ENCODE peak calls at places on chromosomes 4 and X, in seven cellular contexts. Z is left cardiac atrium; G is NCI-H1105 treated with DMSO at 0.1 percent for 48 hours; X is NCI-H1417; W is activated naive CD8-positive, alpha-beta T cell treated with anti-CD3 and anti-CD28 coated beads for 36 hours; I is GM13977; A is stimulated activated effector memory CD8-positive, alpha-beta T cell treated with anti-CD3 and anti-CD28 coated beads, Interleukin-12 subunit alpha, Interleukin-12 subunit beta, amount 100 ng/mL, for 72 hours. L is an unnamed sample.

GRCh38 chr4:8010618-8011017 is 71.0 kb upstream of the AFAP1 start:
- DNase-seq in X (peak), G (peak), I (no peak), W (no peak), A (no peak), Z (no peak), L (peak)

GRCh38 chrX:10288400-10288799 is 131.6 kb downstream of the CLCN4 start:
- DNase-seq in Z (no peak), A (no peak), X (no peak), W (no peak), G (no peak), I (no peak), L (no peak)

GRCh38 chrX:136497556-136498048 is at the start of gene HTATSF1:
- DNase-seq in I (no peak), Z (peak), G (no peak), X (no peak), W (no peak), A (no peak), L (no peak)

GRCh38 chr4:164997324-164997723 is 19.9 kb upstream of the TRIM61 start:
- DNase-seq in Z (no peak), I (no peak), W (no peak), G (no peak), X (no peak), A (no peak), L (no peak)

GRCh38 chr4:55866290-55866907 is 13.0 kb downstream of the EXOC1 start:
- DNase-seq in I (no peak), Z (no peak), A (no peak), G (no peak), W (no peak), X (no peak), L (no peak)

GRCh38 chr4:56049428-56050212 is 100.9 kb downstream of the CEP135 start:
- DNase-seq in G (peak), W (peak), Z (peak), I (peak), X (peak), A (no peak), L (peak)

GRCh38 chrX:8668797-8669196 is 63.1 kb downstream of the ANOS1 start:
- DNase-seq in G (no peak), Z (no peak), X (no peak), A (no peak), W (no peak), I (no peak), L (no peak)

GRCh38 chr4:98720871-98721480 is 62.6 kb upstream of the TSPAN5 start:
- DNase-seq in W (no peak), I (no peak), X (no peak), Z (no peak), A (no peak), G (no peak), L (no peak)

GRCh38 chr4:42280327-42281095 is 116.8 kb upstream of the SHISA3 start:
- DNase-seq in A (no peak), X (peak), G (no peak), I (peak), W (no peak), Z (no peak), L (peak)

GRCh38 chrX:109040057-109040456 is 303.7 kb upstream of the IRS4 start:
- DNase-seq in X (no peak), A (no peak), I (no peak), W (no peak), Z (no peak), G (no peak), L (no peak)

GRCh38 chrX:149286940-149287349 is 218.2 kb downstream of the IDS start:
- DNase-seq in A (no peak), Z (no peak), W (peak), G (peak), I (peak), X (peak), L (peak)

GRCh38 chr4:140996757-140997156 is 136.5 kb downstream of the RNF150 start:
- DNase-seq in Z (no peak), G (no peak), I (no peak), A (no peak), W (no peak), X (no peak), L (no peak)

GRCh38 chr4:38904090-38904666 is 36.6 kb downstream of the FAM114A1 start:
- DNase-seq in I (no peak), G (no peak), Z (no peak), A (no peak), W (no peak), X (no peak), L (no peak)

GRCh38 chr4:76011018-76011670 is 3.8 kb upstream of the CXCL9 start:
- DNase-seq in G (no peak), A (no peak), W (no peak), I (no peak), Z (no peak), X (no peak), L (no peak)

GRCh38 chrX:54397113-54397512 is 39.3 kb upstream of the WNK3 start:
- DNase-seq in G (no peak), A (no peak), W (no peak), Z (no peak), I (no peak), X (no peak), L (no peak)

GRCh38 chr4:16024009-16024408 is 59.8 kb downstream of the PROM1 start:
- DNase-seq in I (no peak), W (no peak), G (no peak), X (no peak), Z (no peak), A (no peak), L (no peak)

GRCh38 chrX:71532753-71533425 is at the start of gene OGT:
- DNase-seq in G (peak), W (peak), X (peak), A (peak), Z (peak), I (peak), L (peak)

GRCh38 chrX:56800801-56801200 is 71.8 kb downstream of the NBDY start:
- DNase-seq in W (peak), A (no peak), Z (no peak), X (no peak), G (no peak), I (peak), L (no peak)

GRCh38 chr4:83285022-83285387 is 407 bp upstream of the COQ2 start:
- DNase-seq in A (no peak), G (peak), I (peak), X (peak), Z (no peak), W (no peak), L (peak)

GRCh38 chrX:42691196-42691595 is 86.8 kb downstream of the PPP1R2C start:
- DNase-seq in Z (no peak), X (no peak), I (no peak), A (no peak), G (no peak), W (no peak), L (no peak)

GRCh38 chr4:145954924-145955339 is 16.3 kb upstream of the ZNF827 start:
- DNase-seq in G (no peak), I (no peak), X (no peak), W (no peak), Z (no peak), A (no peak), L (no peak)

GRCh38 chrX:139058831-139059495 is 347.4 kb upstream of the FGF13 start:
- DNase-seq in W (no peak), Z (no peak), A (no peak), X (no peak), I (no peak), G (no peak), L (no peak)

GRCh38 chr4:35541888-35542213 is 702.5 kb downstream of the ARAP2 start:
- DNase-seq in X (no peak), Z (no peak), W (no peak), I (no peak), G (no peak), A (no peak), L (no peak)

GRCh38 chr4:168162604-168163003 is 70.3 kb downstream of the ANXA10 start:
- DNase-seq in Z (no peak), I (no peak), A (no peak), W (no peak), X (no peak), G (no peak), L (no peak)

GRCh38 chr4:2273657-2274319 is 11.9 kb upstream of the MXD4 start:
- DNase-seq in G (no peak), Z (peak), X (no peak), I (no peak), W (no peak), A (no peak), L (no peak)

GRCh38 chrX:148416931-148417330 is 83.5 kb upstream of the AFF2 start:
- DNase-seq in G (no peak), A (no peak), Z (no peak), W (no peak), X (no peak), I (no peak), L (no peak)

GRCh38 chrX:8323356-8323755 is 141.3 kb upstream of the VCX3B start:
- DNase-seq in Z (no peak), G (no peak), I (no peak), W (no peak), A (no peak), X (no peak), L (no peak)

L was measured in NCI-H1092 treated with DMSO at 0.1 percent for 48 hours.